ENCODE peak calls at places on chromosomes 2 and 18, in five cellular contexts. D, E, Z, I and N are unnamed samples.

GRCh38 chr2:235149240-235149641 is 197.4 kb downstream of the SH3BP4 start:
- DNase-seq in D (no peak), E (no peak), Z (no peak), I (no peak), N (no peak)

GRCh38 chr2:223460774-223461211 is 141.4 kb downstream of the SCG2 start:
- DNase-seq in D (no peak), E (peak; percentile 72), Z (no peak), I (peak; percentile 74), N (no peak)

GRCh38 chr18:24491882-24492281 is 31.4 kb downstream of the HRH4 start:
- DNase-seq in D (no peak), E (no peak), Z (peak; percentile 80), I (no peak), N (no peak)

GRCh38 chr2:132668986-132669853 is 785 bp downstream of the LYPD1 start:
- DNase-seq in D (no peak), E (peak; percentile 46), Z (no peak), I (no peak), N (no peak)

GRCh38 chr18:10045296-10045891 is 131.6 kb downstream of the VAPA start:
- DNase-seq in D (no peak), E (no peak), Z (no peak), I (no peak), N (no peak)

GRCh38 chr18:38909972-38910371 is 1344.4 kb upstream of the CELF4 start:
- DNase-seq in D (no peak), E (peak; percentile 30), Z (no peak), I (no peak), N (no peak)

GRCh38 chr18:34031810-34032209 is 192.9 kb downstream of the NOL4 start:
- DNase-seq in D (no peak), E (peak; percentile 23), Z (no peak), I (no peak), N (no peak)

GRCh38 chr2:230758566-230759480 is 46.2 kb downstream of the CAB39 start:
- DNase-seq in D (no peak), E (no peak), Z (no peak), I (peak; percentile 87), N (no peak)

GRCh38 chr2:30358822-30359221 is 88.2 kb upstream of the LCLAT1 start:
- DNase-seq in D (no peak), E (no peak), Z (no peak), I (no peak), N (no peak)

GRCh38 chr2:109185801-109186570 is 57.0 kb downstream of the SH3RF3 start:
- DNase-seq in D (no peak), E (no peak), Z (no peak), I (peak; percentile 87), N (no peak)

GRCh38 chr2:135043345-135043744 is 3.9 kb downstream of the MAP3K19 start:
- DNase-seq in D (no peak), E (no peak), Z (no peak), I (no peak), N (no peak)

GRCh38 chr2:200454839-200455801 is 54.7 kb downstream of the KCTD18 start:
- DNase-seq in D (no peak), E (peak; percentile 86), Z (no peak), I (no peak), N (no peak)

GRCh38 chr18:29123706-29124530 is 947.0 kb upstream of the CDH2 start:
- DNase-seq in D (no peak), E (no peak), Z (no peak), I (peak; percentile 32), N (no peak)

GRCh38 chr2:156489750-156490466 is 53.7 kb downstream of the GPD2 start:
- DNase-seq in D (no peak), E (peak; percentile 19), Z (no peak), I (no peak), N (no peak)

GRCh38 chr2:156486614-156487013 is 50.4 kb downstream of the GPD2 start:
- DNase-seq in D (no peak), E (no peak), Z (no peak), I (no peak), N (no peak)

GRCh38 chr2:156486175-156486574 is 50.0 kb downstream of the GPD2 start:
- DNase-seq in D (no peak), E (peak; percentile 62), Z (no peak), I (no peak), N (no peak)

GRCh38 chr2:156492979-156493378 is 56.8 kb downstream of the GPD2 start:
- DNase-seq in D (no peak), E (peak; percentile 83), Z (no peak), I (no peak), N (no peak)

GRCh38 chr2:156490467-156490840 is 54.3 kb downstream of the GPD2 start:
- DNase-seq in D (no peak), E (no peak), Z (no peak), I (no peak), N (no peak)
- H3K4me1 ChIP-seq in D (no peaks in the 10 kb centered on the region), E (peaks cover 32% of the 10 kb centered on the region), Z (no peaks in the 10 kb centered on the region), I (no peaks in the 10 kb centered on the region), N (peaks cover 8% of the 10 kb centered on the region)

DNA sequence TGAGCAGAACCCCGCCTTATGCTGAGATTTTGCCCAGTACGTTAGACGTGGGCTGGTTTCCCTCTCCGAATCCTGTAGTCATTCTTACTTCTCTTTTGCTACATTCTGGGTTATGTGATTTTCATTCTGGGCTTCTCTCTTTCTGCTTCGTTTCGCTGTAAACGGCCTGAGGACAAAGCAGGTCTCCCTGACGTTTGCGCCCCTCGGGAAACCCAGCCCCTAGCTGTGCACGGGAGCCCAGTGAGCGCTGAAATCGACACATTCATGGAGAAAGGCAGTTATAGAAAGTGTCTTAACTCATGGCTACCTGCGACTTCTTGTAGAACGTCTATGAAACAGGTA is 22.7 kb upstream of the MC5R start:
- DNase-seq in D (no peak), E (no peak), Z (no peak), I (no peak), N (no peak)
- H3K4me3 ChIP-seq in D (peak overlapping the region; percentile 72), E (peak overlapping the region; percentile 65), Z (no peak overlapping the region), I (peak overlapping the region; percentile 77), N (no peak overlapping the region)

DNA sequence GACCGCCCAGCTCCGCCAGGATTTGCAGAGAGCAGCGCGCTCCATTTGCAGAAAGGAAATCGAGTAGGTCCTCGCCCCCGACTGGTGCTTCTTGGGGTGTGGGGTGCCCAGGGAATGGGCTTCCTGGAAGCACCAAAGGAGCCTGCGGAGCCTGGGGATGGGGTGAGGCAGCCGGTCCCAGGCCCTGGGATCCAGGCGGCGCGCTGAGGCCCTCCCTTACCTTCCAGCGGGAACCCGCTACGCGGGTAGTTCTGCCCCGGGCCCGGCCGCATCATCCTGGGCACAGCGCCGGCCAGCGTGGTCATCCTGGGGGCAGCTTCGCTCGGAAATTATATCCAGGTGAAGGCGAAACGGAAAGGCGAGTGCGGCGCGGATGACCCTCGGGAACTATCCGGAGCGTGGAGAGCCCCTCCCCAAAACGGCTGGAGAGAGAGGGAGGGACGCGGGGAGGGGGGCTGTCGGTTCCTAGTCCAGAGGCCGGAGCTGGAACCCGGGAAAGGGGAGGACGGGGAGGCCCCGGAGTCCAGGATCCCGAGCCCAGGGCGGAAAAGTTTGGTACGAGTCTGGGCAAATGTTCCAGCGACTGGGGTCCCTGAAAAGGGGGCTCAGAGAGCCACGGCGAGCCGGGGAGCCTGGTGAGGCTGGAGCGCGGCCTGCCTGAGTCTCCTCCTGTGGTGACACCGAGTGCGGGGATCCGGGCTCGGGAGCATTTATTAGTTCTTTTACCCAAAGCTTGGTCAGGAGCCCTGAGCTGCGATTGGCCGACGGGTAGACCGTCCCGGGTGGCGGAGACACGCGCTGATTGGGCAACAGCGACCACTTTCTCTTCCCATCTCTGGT is at the start of gene PAX3:
- DNase-seq in D (no peak), E (no peak), Z (peak; percentile 76), I (peak; percentile 98), N (peak; percentile 79)
- H3K9me3 ChIP-seq in D (no peaks in the 10 kb centered on the region), E (no peaks in the 10 kb centered on the region), Z (no peaks in the 10 kb centered on the region), I (peaks cover 21% of the 10 kb centered on the region), N (no peaks in the 10 kb centered on the region)

GRCh38 chr2:126889071-126889470 is 9.6 kb upstream of the TEX51 start:
- DNase-seq in D (no peak), E (no peak), Z (peak; percentile 63), I (no peak), N (no peak)
- H3K4me1 ChIP-seq in D (peaks cover 1% of the 10 kb centered on the region), E (no peaks in the 10 kb centered on the region), Z (peaks cover 7% of the 10 kb centered on the region), I (peaks cover 8% of the 10 kb centered on the region), N (peaks cover 5% of the 10 kb centered on the region)

GRCh38 chr2:160308915-160309314 is 108.8 kb upstream of the ITGB6 start:
- DNase-seq in D (no peak), E (peak; percentile 64), Z (no peak), I (no peak), N (no peak)
- H3K4me3 ChIP-seq in D (no peak overlapping the region), E (no peak overlapping the region), Z (no peak overlapping the region), I (no peak overlapping the region), N (no peak overlapping the region)

GRCh38 chr2:116098049-116098448 is 1655.6 kb downstream of the DPP10 start:
- DNase-seq in D (no peak), E (no peak), Z (no peak), I (no peak), N (no peak)
- H3K9me3 ChIP-seq in D (no peaks in the 10 kb centered on the region), E (no peaks in the 10 kb centered on the region), Z (peaks cover 17% of the 10 kb centered on the region), I (peaks cover 4% of the 10 kb centered on the region), N (no peaks in the 10 kb centered on the region)

DNA sequence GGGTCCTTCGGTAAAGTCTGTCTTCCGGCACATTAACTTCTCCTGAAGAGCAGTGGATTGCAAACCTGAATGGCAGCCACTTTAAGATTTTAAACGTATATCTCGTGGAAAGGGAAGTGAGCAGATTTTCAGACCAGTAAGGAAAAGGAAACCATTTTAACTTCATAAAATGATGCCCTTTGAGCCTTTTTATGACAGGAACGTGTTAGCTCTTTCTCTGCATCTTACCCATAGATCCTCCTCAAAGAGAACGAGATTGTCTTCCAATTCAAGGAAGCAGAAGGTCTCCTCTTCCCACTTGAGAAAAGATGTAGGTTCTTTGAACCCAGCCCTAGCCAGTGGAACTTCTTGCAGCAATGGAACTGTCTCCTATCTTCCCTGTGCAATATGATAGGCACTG is 35.6 kb downstream of the HK2 start:
- DNase-seq in D (no peak), E (no peak), Z (no peak), I (no peak), N (no peak)
- H3K4me1 ChIP-seq in D (peaks cover 25% of the 10 kb centered on the region), E (peaks cover 40% of the 10 kb centered on the region), Z (no peaks in the 10 kb centered on the region), I (peaks cover 52% of the 10 kb centered on the region), N (peaks cover 19% of the 10 kb centered on the region)

GRCh38 chr2:197673606-197674005 is 1.8 kb downstream of the RFTN2 start:
- DNase-seq in D (no peak), E (no peak), Z (no peak), I (peak; percentile 18), N (no peak)
- H3K4me3 ChIP-seq in D (no peak overlapping the region), E (no peak overlapping the region), Z (no peak overlapping the region), I (peak overlapping the region; percentile 87), N (peak overlapping the region; percentile 8)

DNA sequence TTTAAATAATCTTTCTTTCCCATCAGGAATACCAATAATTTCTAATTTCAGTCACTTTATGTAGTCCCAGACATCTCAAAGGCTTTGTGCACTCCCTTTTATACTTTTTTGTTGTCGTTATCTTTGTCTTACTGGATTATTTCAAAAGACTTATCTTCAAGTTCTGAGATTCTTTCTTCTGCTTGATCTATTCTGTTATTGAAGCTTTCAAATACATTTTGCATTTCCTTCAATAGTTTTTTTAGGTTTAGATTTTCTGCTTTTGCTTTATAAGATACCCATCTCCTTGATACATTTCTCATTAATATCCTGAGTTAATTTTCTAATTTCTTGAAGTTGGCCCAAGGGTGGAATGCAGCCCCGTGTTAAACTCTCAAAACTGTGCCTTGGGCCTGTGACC is 432.4 kb downstream of the RIT2 start:
- DNase-seq in D (no peak), E (no peak), Z (no peak), I (no peak), N (no peak)
- H3K9me3 ChIP-seq in D (peaks cover 1% of the 10 kb centered on the region), E (no peaks in the 10 kb centered on the region), Z (peaks cover 41% of the 10 kb centered on the region), I (peaks cover 11% of the 10 kb centered on the region), N (no peaks in the 10 kb centered on the region)

DNA sequence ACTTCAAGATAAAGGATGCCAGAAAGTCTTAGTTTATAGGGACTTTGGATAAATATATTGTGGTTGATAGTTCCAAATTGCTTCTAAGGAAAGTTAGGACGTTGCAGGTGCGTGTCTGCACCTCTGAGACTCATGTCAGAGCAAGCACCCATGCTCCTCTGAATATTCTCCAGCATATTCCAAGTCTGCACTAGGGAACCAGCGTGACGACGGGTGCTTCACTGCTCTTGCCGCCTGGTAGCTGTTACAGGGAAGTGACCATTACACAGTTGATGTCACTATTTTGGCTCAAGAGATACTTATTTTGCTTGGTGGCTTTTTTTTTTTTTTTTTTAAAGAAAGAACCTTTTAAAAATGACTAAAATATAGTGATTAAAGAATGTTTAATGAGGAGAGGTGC is 35.6 kb downstream of the GATA6 start:
- DNase-seq in D (no peak), E (no peak), Z (no peak), I (no peak), N (no peak)
- H3K4me1 ChIP-seq in D (peaks cover 1% of the 10 kb centered on the region), E (no peaks in the 10 kb centered on the region), Z (peaks cover 5% of the 10 kb centered on the region), I (peaks cover 16% of the 10 kb centered on the region), N (no peaks in the 10 kb centered on the region)